ENCODE peak calls at places on chromosomes 11 and 22, in ten cellular contexts. I is cardiac muscle cell; Z is CD8-positive, alpha-beta T cell; C is cardiac fibroblast; O is endodermal cell; N is esophagus squamous epithelium; U is astrocyte of the spinal cord; J is adrenal gland; W is GM12878; L is spleen. E is an unnamed sample.

GRCh38 chr11:59611570-59612565 is 3.7 kb downstream of the OSBP start:
- DNase-seq in I (no peak), Z (no peak), C (no peak), O (no peak), N (no peak), U (no peak), J (no peak), W (no peak), L (no peak), E (no peak)

GRCh38 chr11:122748968-122749687 is 89.2 kb upstream of the CRTAM start:
- DNase-seq in I (peak), Z (no peak), C (peak), O (no peak), N (peak), U (peak), J (peak), W (peak), L (no peak), E (peak)

GRCh38 chr11:8959546-8960166 is 4.6 kb downstream of the TMEM9B start:
- DNase-seq in I (peak), Z (no peak), C (peak), O (peak), N (no peak), U (peak), J (no peak), W (peak), L (no peak), E (peak)

GRCh38 chr11:71338806-71339177 is 86.4 kb upstream of the SHANK2 start:
- DNase-seq in I (no peak), Z (no peak), C (no peak), O (no peak), N (no peak), U (no peak), J (no peak), W (no peak), L (peak), E (no peak)

GRCh38 chr11:77705195-77705876 is 67.7 kb upstream of the CLNS1A start:
- DNase-seq in I (peak), Z (no peak), C (peak), O (no peak), N (no peak), U (peak), J (no peak), W (no peak), L (no peak), E (peak)

GRCh38 chr22:35477911-35478582 is 62.6 kb upstream of the RASD2 start:
- DNase-seq in I (peak), Z (no peak), C (peak), O (no peak), N (no peak), U (peak), J (peak), W (no peak), L (no peak), E (peak)

GRCh38 chr22:27107005-27107404 is 449.6 kb downstream of the MIAT start:
- DNase-seq in I (no peak), Z (no peak), C (no peak), O (no peak), N (no peak), U (no peak), J (no peak), W (no peak), L (no peak), E (no peak)

GRCh38 chr11:133816146-133816545 is 29.2 kb downstream of the SPATA19 start:
- DNase-seq in I (no peak), Z (no peak), C (no peak), O (no peak), N (no peak), U (no peak), J (no peak), W (no peak), L (no peak), E (no peak)

GRCh38 chr11:83583953-83584352 is 297.8 kb upstream of the CCDC90B start:
- DNase-seq in I (peak), Z (no peak), C (peak), O (no peak), N (no peak), U (peak), J (no peak), W (peak), L (no peak), E (peak)

GRCh38 chr22:25053153-25053805 is 100.8 kb downstream of the KIAA1671 start:
- DNase-seq in I (no peak), Z (no peak), C (no peak), O (no peak), N (no peak), U (no peak), J (no peak), W (no peak), L (no peak), E (no peak)

GRCh38 chr11:68962527-68963250 is 18.1 kb downstream of the MRGPRD start:
- DNase-seq in I (no peak), Z (no peak), C (no peak), O (peak), N (no peak), U (peak), J (no peak), W (no peak), L (peak), E (no peak)

GRCh38 chr22:35561796-35562526 is 21.3 kb downstream of the RASD2 start:
- DNase-seq in I (peak), Z (no peak), C (peak), O (peak), N (no peak), U (peak), J (no peak), W (no peak), L (no peak), E (peak)

GRCh38 chr11:116958246-116958645 is 120.8 kb upstream of the APOA1 start:
- DNase-seq in I (no peak), Z (no peak), C (no peak), O (no peak), N (no peak), U (no peak), J (no peak), W (no peak), L (no peak), E (no peak)

GRCh38 chr11:47992959-47993820 is 12.8 kb downstream of the PTPRJ start:
- DNase-seq in I (peak), Z (no peak), C (peak), O (no peak), N (no peak), U (peak), J (no peak), W (no peak), L (peak), E (peak)

GRCh38 chr11:115087791-115088190 is 409.5 kb downstream of the NXPE2 start:
- DNase-seq in I (no peak), Z (no peak), C (no peak), O (peak), N (no peak), U (no peak), J (no peak), W (no peak), L (no peak), E (no peak)

GRCh38 chr11:94183886-94184264 is 55.2 kb downstream of the PANX1 start:
- DNase-seq in I (peak), Z (no peak), C (peak), O (peak), N (no peak), U (peak), J (peak), W (peak), L (no peak), E (peak)

GRCh38 chr11:1238767-1239595 is 16.1 kb downstream of the MUC5B start:
- DNase-seq in I (no peak), Z (no peak), C (no peak), O (peak), N (no peak), U (no peak), J (no peak), W (no peak), L (no peak), E (no peak)

GRCh38 chr22:20646906-20647305 is 127.0 kb upstream of the SERPIND1 start:
- DNase-seq in I (no peak), Z (no peak), C (no peak), O (no peak), N (no peak), U (no peak), J (no peak), W (no peak), L (no peak), E (no peak)

GRCh38 chr11:19766206-19766605 is 53.6 kb downstream of the NAV2 start:
- DNase-seq in I (no peak), Z (no peak), C (peak), O (no peak), N (no peak), U (peak), J (no peak), W (no peak), L (no peak), E (peak)

GRCh38 chr22:45638197-45638596 is 33.4 kb upstream of the ATXN10 start:
- DNase-seq in I (no peak), Z (no peak), C (no peak), O (no peak), N (no peak), U (no peak), J (no peak), W (no peak), L (no peak), E (no peak)

GRCh38 chr11:225734-226453 is 10.2 kb downstream of the SIRT3 start:
- DNase-seq in I (peak), Z (no peak), C (no peak), O (peak), N (no peak), U (peak), J (no peak), W (peak), L (no peak), E (peak)

GRCh38 chr11:75474878-75475766 is 42.1 kb upstream of the KLHL35 start:
- DNase-seq in I (peak), Z (peak), C (peak), O (peak), N (no peak), U (peak), J (peak), W (no peak), L (peak), E (peak)

GRCh38 chr11:33801821-33802413 is 27.6 kb upstream of the FBXO3 start:
- DNase-seq in I (no peak), Z (no peak), C (no peak), O (no peak), N (no peak), U (no peak), J (no peak), W (peak), L (no peak), E (no peak)

GRCh38 chr11:45661417-45662055 is 3.9 kb downstream of the CHST1 start:
- DNase-seq in I (no peak), Z (no peak), C (no peak), O (no peak), N (no peak), U (no peak), J (no peak), W (no peak), L (peak), E (no peak)

DNA sequence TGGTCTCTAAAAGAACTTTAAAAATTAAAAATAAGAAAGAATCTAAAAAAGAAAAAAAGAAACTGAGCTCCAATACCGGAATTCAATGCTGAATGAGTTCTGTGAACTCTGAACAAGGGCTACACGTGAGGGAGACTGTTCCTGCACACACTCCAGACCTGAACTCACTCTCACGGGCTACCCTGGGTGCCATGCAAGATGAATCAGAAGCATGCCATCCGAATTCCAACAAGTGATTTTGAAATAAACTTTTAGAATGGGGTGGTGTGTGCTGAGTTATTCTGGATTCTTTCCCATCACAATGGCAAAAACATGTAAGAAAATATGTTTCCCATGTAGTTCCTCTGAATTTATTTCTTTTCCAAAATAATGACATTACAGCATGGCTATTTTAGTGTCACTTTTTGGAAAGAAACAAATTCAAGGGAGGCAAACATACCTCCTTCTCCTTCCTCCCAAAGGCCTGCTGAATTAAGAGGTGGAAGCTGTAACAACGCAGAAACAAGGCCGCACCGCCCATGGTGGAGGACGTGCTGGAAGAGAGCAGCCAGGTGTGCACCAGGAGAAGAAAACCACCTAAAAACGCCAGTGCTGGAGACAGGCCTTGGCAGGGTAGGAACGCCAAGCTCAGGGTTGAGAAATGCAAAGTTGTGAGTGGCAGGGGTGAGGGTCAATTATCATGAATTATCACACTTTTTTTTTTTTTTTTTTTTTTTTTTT is 63.2 kb upstream of the ARFGAP3 start:
- DNase-seq in I (peak), Z (no peak), C (peak), O (no peak), N (no peak), U (no peak), J (no peak), W (no peak), L (peak), E (peak)
- H3K4me3 ChIP-seq in I (no peak), Z (no peak), C (no peak), O (no peak), N (no peak), U (no peak), J (no peak), W (no peak), L (no peak), E (no peak)

GRCh38 chr11:3046190-3046589 is 11.0 kb downstream of the CARS1 start:
- DNase-seq in I (no peak), Z (no peak), C (no peak), O (peak), N (no peak), U (no peak), J (no peak), W (no peak), L (no peak), E (no peak)
- TF ChIP-seq CTCF in I (peak), Z (no peak), C (peak), O (peak), N (no peak), U (peak), J (no peak), W (peak), L (no peak), E (peak)

GRCh38 chr11:88304352-88304751 is 33.2 kb downstream of the CTSC start:
- DNase-seq in I (no peak), Z (no peak), C (no peak), O (no peak), N (no peak), U (no peak), J (no peak), W (no peak), L (no peak), E (no peak)
- H3K4me3 ChIP-seq in I (no peak), Z (no peak), C (no peak), O (no peak), N (no peak), U (no peak), J (no peak), W (no peak), L (no peak), E (no peak)

DNA sequence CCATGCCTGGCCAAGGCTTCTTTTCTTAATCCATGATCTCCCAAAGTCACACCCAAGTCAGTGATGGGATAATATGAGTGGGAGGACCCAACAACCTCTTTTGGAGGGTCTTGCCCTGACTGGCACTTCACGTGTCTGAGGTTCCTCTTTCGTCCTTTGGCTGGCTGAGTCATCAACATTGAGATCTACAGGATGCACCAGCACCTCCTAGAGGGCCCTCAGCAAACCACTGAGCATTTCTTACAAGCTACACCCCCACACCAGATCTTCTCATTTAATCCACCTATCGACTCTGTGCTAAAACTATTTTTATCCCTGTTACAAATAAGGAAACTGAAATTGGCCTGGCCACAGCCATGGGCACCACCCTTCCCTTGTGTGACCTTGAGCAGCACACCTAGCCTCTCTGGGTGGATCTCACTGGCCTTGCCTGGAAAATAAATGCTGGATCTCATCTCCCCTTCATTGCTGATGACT is 63.4 kb downstream of the FLI1 start:
- DNase-seq in I (peak), Z (peak), C (peak), O (peak), N (peak), U (peak), J (peak), W (peak), L (peak), E (peak)
- TF ChIP-seq CTCF in I (peak), Z (peak), C (peak), O (peak), N (peak), U (peak), J (peak), W (peak), L (peak), E (peak)

GRCh38 chr11:35083181-35084061 is 55.5 kb upstream of the CD44 start:
- DNase-seq in I (peak), Z (peak), C (peak), O (peak), N (peak), U (peak), J (peak), W (peak), L (peak), E (peak)

GRCh38 chr11:35079581-35079980 is 59.4 kb upstream of the CD44 start:
- DNase-seq in I (no peak), Z (no peak), C (no peak), O (no peak), N (no peak), U (no peak), J (no peak), W (no peak), L (no peak), E (no peak)

GRCh38 chr11:35084817-35085424 is 54.0 kb upstream of the CD44 start:
- DNase-seq in I (no peak), Z (no peak), C (no peak), O (no peak), N (no peak), U (no peak), J (no peak), W (no peak), L (no peak), E (no peak)

GRCh38 chr11:35085766-35086165 is 53.2 kb upstream of the CD44 start:
- DNase-seq in I (peak), Z (no peak), C (peak), O (no peak), N (no peak), U (no peak), J (no peak), W (no peak), L (no peak), E (peak)

GRCh38 chr11:35082322-35083180 is 56.4 kb upstream of the CD44 start:
- DNase-seq in I (peak), Z (peak), C (peak), O (peak), N (peak), U (peak), J (peak), W (peak), L (peak), E (peak)
- H3K4me3 ChIP-seq in I (no peak), Z (peak), C (no peak), O (no peak), N (peak), U (no peak), J (no peak), W (peak), L (no peak), E (no peak)

GRCh38 chr22:50102946-50103345 is 13.1 kb downstream of the MOV10L1 start:
- DNase-seq in I (no peak), Z (no peak), C (no peak), O (no peak), N (no peak), U (no peak), J (no peak), W (no peak), L (no peak), E (no peak)
- TF ChIP-seq CTCF in I (no peak), Z (no peak), C (no peak), O (peak), N (no peak), U (no peak), J (no peak), W (no peak), L (no peak), E (no peak)

GRCh38 chr11:12915093-12915492 is 94.0 kb upstream of the RASSF10 start:
- DNase-seq in I (no peak), Z (no peak), C (no peak), O (no peak), N (no peak), U (no peak), J (no peak), W (no peak), L (no peak), E (no peak)
- H3K4me3 ChIP-seq in I (no peak), Z (no peak), C (no peak), O (no peak), N (no peak), U (no peak), J (no peak), W (no peak), L (no peak), E (no peak)

GRCh38 chr22:42924436-42924835 is 67.4 kb upstream of the ARFGAP3 start:
- DNase-seq in I (no peak), Z (no peak), C (no peak), O (no peak), N (no peak), U (no peak), J (no peak), W (no peak), L (peak), E (no peak)

GRCh38 chr22:42926034-42926433 is 69.0 kb upstream of the ARFGAP3 start:
- DNase-seq in I (peak), Z (no peak), C (peak), O (no peak), N (no peak), U (no peak), J (no peak), W (no peak), L (peak), E (no peak)

GRCh38 chr22:42925598-42925997 is 68.5 kb upstream of the ARFGAP3 start:
- DNase-seq in I (no peak), Z (no peak), C (no peak), O (no peak), N (no peak), U (no peak), J (no peak), W (no peak), L (peak), E (no peak)

GRCh38 chr22:42927966-42928365 is 70.9 kb upstream of the ARFGAP3 start:
- DNase-seq in I (no peak), Z (no peak), C (no peak), O (no peak), N (no peak), U (no peak), J (no peak), W (no peak), L (no peak), E (no peak)

GRCh38 chr22:42926768-42927167 is 69.7 kb upstream of the ARFGAP3 start:
- DNase-seq in I (no peak), Z (no peak), C (no peak), O (no peak), N (no peak), U (no peak), J (no peak), W (no peak), L (peak), E (no peak)
- TF ChIP-seq CTCF in I (no peak), Z (no peak), C (no peak), O (no peak), N (no peak), U (no peak), J (no peak), W (no peak), L (no peak), E (no peak)

GRCh38 chr11:86941871-86942208 is 13.4 kb downstream of the FZD4 start:
- DNase-seq in I (no peak), Z (no peak), C (no peak), O (no peak), N (no peak), U (no peak), J (no peak), W (no peak), L (no peak), E (no peak)

GRCh38 chr11:86938900-86939880 is 16.0 kb downstream of the FZD4 start:
- DNase-seq in I (peak), Z (no peak), C (peak), O (no peak), N (no peak), U (peak), J (no peak), W (no peak), L (no peak), E (peak)

GRCh38 chr11:86941077-86941870 is 13.9 kb downstream of the FZD4 start:
- DNase-seq in I (no peak), Z (no peak), C (no peak), O (no peak), N (no peak), U (no peak), J (no peak), W (no peak), L (no peak), E (no peak)

GRCh38 chr11:86938203-86938899 is 16.8 kb downstream of the FZD4 start:
- DNase-seq in I (no peak), Z (no peak), C (no peak), O (no peak), N (no peak), U (no peak), J (no peak), W (no peak), L (no peak), E (no peak)

DNA sequence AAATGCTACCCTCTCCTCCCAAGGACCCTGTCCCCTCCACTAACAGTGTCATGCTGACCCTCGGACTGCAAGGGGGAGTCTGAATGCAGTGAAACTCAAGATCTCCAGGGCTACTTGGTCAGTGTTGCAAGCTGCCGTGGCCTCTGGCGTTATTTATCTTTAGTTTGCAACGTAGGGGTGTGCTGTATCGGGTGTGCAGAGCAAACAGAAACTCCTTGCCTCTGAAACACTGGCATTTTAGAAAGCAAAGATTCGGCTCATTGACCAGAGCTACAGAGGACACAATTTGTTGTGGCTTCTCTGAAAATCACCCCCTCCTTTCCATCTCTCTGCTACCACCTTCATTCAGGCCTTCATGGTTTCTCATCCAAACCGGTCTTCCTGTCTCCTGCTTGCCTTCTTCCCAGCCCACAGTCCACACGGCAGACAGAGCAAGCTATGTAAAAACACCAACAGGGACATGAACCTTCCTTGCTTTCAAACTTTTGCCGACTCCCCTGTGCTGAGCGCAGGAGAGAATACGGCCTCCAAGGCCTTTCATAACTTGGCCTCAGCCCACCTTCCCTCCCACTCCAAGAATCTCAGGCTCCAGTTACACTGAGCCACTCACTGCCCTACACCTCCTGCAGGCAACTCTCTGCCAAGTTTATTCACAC is 14.9 kb downstream of the FZD4 start:
- DNase-seq in I (peak), Z (no peak), C (peak), O (peak), N (no peak), U (peak), J (peak), W (no peak), L (no peak), E (peak)
- H3K4me3 ChIP-seq in I (no peak), Z (no peak), C (peak), O (no peak), N (no peak), U (no peak), J (peak), W (no peak), L (no peak), E (peak)